ENCODE peak calls at places on chromosomes 13 and 19, in seven cellular contexts. B is GM23338; S is psoas muscle; Y is IMR-90; T is aorta; K is CD4-positive, alpha-beta T cell; M is AG04450. L is an unnamed sample.

GRCh38 chr19:17847538-17848366 is at the start of gene JAK3:
- DNase-seq in M (no peak), Y (peak), S (no peak), B (peak), K (peak), T (peak), L (peak)

GRCh38 chr13:51848674-51849073 is 3.7 kb upstream of the TMEM272 start:
- DNase-seq in T (no peak), B (no peak), Y (peak), S (no peak), K (no peak), M (no peak), L (no peak)

GRCh38 chr13:92512852-92513251 is 713.8 kb upstream of the GPC6 start:
- DNase-seq in S (no peak), M (no peak), T (no peak), B (no peak), Y (no peak), K (no peak), L (no peak)

GRCh38 chr19:8302357-8302691 is 5.8 kb downstream of the CD320 start:
- DNase-seq in S (peak), T (peak), B (no peak), M (no peak), Y (no peak), K (no peak), L (peak)

GRCh38 chr19:32469796-32470195 is 64.2 kb downstream of the DPY19L3 start:
- DNase-seq in Y (peak), S (no peak), K (no peak), M (no peak), T (no peak), B (no peak), L (no peak)

GRCh38 chr19:2602391-2603181 is 99.9 kb downstream of the GNG7 start:
- DNase-seq in S (peak), Y (peak), K (no peak), M (peak), T (peak), B (peak), L (peak)

GRCh38 chr13:43289458-43290255 is 266.3 kb downstream of the DNAJC15 start:
- DNase-seq in K (no peak), B (no peak), Y (peak), S (no peak), T (no peak), M (no peak), L (no peak)

GRCh38 chr19:45218426-45218825 is 26.8 kb downstream of the EXOC3L2 start:
- DNase-seq in B (peak), Y (no peak), M (no peak), T (no peak), K (no peak), S (no peak), L (no peak)

GRCh38 chr19:32862173-32862572 is 7.4 kb downstream of the SLC7A9 start:
- DNase-seq in T (no peak), B (no peak), S (no peak), M (no peak), K (no peak), Y (no peak), L (no peak)

GRCh38 chr13:41548031-41548430 is 90.7 kb downstream of the RGCC start:
- DNase-seq in S (no peak), K (no peak), M (no peak), Y (no peak), B (no peak), T (no peak), L (no peak)

GRCh38 chr13:104584481-104584880 is 1518.3 kb upstream of the SLC10A2 start:
- DNase-seq in B (no peak), M (no peak), Y (peak), S (no peak), K (no peak), T (no peak), L (no peak)

GRCh38 chr13:114007566-114007965 is 33.7 kb upstream of the C13orf46 start:
- DNase-seq in T (peak), B (no peak), K (no peak), S (peak), M (no peak), Y (no peak), L (peak)

GRCh38 chr19:18499055-18499775 is 22.7 kb downstream of the ELL start:
- DNase-seq in B (no peak), M (no peak), S (no peak), Y (no peak), T (no peak), K (no peak), L (no peak)

GRCh38 chr19:31666126-31666525 is 316.9 kb upstream of the TSHZ3 start:
- DNase-seq in B (no peak), T (no peak), Y (no peak), S (no peak), M (no peak), K (no peak), L (no peak)

GRCh38 chr13:91349992-91350911 is 2.8 kb downstream of the MIR17HG start:
- DNase-seq in M (no peak), S (no peak), T (no peak), B (no peak), Y (no peak), K (no peak), L (no peak)

GRCh38 chr19:41154060-41154459 is 39.0 kb upstream of the CYP2S1 start:
- DNase-seq in M (no peak), Y (no peak), K (no peak), B (no peak), T (no peak), S (no peak), L (no peak)

GRCh38 chr13:32037471-32037870 is 5.9 kb downstream of the FRY start:
- DNase-seq in M (no peak), K (no peak), Y (no peak), T (no peak), S (no peak), B (no peak), L (no peak)

GRCh38 chr13:32086791-32087441 is 55.3 kb downstream of the FRY start:
- DNase-seq in K (no peak), T (no peak), M (no peak), B (no peak), Y (no peak), S (no peak), L (no peak)

GRCh38 chr13:47679391-47679790 is 321.7 kb downstream of the SUCLA2 start:
- DNase-seq in M (no peak), S (no peak), T (no peak), Y (peak), K (no peak), B (no peak), L (no peak)

GRCh38 chr13:33286143-33286542 is 588 bp upstream of the STARD13 start:
- DNase-seq in T (no peak), B (peak), M (no peak), K (no peak), S (no peak), Y (no peak), L (no peak)

GRCh38 chr19:49890349-49891311 is 6.1 kb downstream of the IL4I1 start:
- DNase-seq in K (peak), S (no peak), B (peak), T (no peak), Y (no peak), M (no peak), L (no peak)

GRCh38 chr19:5669212-5669611 is 11.1 kb downstream of the MICOS13 start:
- DNase-seq in M (no peak), Y (no peak), B (no peak), S (no peak), T (no peak), K (no peak), L (peak)
- H3K27ac ChIP-seq in M (no peak), Y (no peak), B (no peak), S (no peak), T (no peak), K (no peak), L (no peak)

GRCh38 chr19:58058428-58058827 is 654 bp upstream of the ZNF135 start:
- DNase-seq in T (peak), B (peak), K (no peak), M (no peak), Y (no peak), S (no peak), L (no peak)
- H3K27ac ChIP-seq in T (no peak), B (peak), K (no peak), M (no peak), Y (no peak), S (peak), L (peak)

GRCh38 chr19:3785938-3786824 is at the start of gene MATK:
- DNase-seq in B (peak), K (no peak), M (no peak), S (no peak), Y (no peak), T (no peak), L (no peak)
- H3K27ac ChIP-seq in B (no peak), K (no peak), M (no peak), S (no peak), Y (no peak), T (no peak), L (no peak)

GRCh38 chr13:110236831-110237261 is 70.1 kb downstream of the COL4A1 start:
- DNase-seq in B (no peak), T (no peak), M (no peak), K (no peak), Y (no peak), S (peak), L (peak)

GRCh38 chr13:110238795-110239194 is 68.2 kb downstream of the COL4A1 start:
- DNase-seq in T (no peak), B (no peak), Y (no peak), M (no peak), S (peak), K (no peak), L (no peak)

GRCh38 chr13:110234532-110234931 is 72.4 kb downstream of the COL4A1 start:
- DNase-seq in K (no peak), S (no peak), T (no peak), B (no peak), Y (no peak), M (no peak), L (no peak)

GRCh38 chr13:110237895-110238294 is 69.1 kb downstream of the COL4A1 start:
- DNase-seq in S (no peak), T (no peak), B (no peak), Y (no peak), K (no peak), M (no peak), L (no peak)

DNA sequence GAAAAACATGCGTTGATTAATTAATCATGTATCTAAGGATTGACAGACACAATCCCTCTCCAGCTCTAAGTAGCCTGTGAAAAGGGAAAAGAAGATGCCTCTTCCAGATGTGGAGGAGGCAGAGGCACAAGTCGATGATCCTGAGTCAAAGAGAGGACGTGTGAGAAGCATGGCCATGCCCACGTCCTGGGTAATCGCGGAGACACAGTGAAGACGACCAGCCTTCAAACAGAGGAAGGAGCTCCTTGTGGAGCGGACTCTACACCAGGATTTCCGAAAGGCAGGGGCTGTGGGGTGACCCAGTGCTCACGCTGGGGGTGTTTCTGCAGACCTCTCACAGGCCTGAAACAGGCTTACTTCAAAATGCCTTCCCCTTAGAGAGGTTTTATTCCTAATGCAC is 70.5 kb downstream of the COL4A1 start:
- DNase-seq in S (peak), Y (no peak), T (no peak), M (no peak), K (no peak), B (no peak), L (no peak)
- H3K27ac ChIP-seq in S (peak), Y (no peak), T (peak), M (no peak), K (no peak), B (no peak), L (peak)

DNA sequence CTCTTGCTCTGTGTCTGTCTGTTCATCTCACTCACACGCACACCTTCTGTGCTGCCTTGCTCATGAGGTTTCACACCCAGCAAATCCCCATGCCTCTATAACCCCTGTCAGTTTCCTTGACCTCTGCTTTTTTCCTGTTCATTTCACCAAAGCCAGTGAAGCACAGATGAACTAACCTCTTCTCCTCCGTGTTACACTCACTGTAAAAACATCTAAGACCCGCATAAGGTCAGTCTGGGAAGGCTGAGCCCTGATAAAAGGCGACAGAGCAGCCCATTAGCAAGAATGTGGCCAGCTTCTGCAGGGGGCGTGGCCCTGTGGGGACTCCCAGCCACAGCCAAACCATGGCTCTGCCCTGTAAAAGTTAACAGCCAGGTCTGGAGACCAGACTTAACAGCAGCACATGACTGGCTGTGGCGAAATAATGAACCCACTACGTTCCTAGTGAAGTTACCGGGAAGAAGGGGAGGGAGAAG is 42.8 kb upstream of the NPAS1 start:
- DNase-seq in K (no peak), T (no peak), M (no peak), Y (peak), S (peak), B (peak), L (peak)
- H3K27ac ChIP-seq in K (no peak), T (peak), M (peak), Y (peak), S (peak), B (peak), L (peak)

DNA sequence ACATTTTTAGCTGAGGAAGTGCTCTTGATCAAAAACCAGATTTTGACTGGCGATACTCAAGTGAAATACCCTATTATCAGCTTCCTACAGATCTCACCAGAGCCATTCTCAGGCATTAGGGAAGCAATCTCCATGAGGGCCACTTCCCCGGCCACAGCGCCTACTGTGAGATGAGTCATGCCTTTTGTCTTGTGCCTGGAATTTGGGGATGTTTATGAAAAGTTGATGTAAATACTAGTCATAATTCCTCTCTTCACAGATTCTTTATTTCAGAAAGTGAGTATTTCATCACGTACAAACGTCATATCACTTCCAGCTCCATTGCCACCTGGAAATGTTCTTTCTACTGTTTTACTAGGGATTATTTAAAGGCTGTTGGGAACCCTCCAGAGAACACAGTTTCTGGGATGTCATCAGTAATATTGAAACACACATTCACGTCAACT is 25.3 kb upstream of the SLC46A3 start:
- DNase-seq in M (no peak), B (peak), Y (peak), K (no peak), T (no peak), S (no peak), L (no peak)
- H3K27ac ChIP-seq in M (no peak), B (peak), Y (no peak), K (no peak), T (no peak), S (no peak), L (peak)

GRCh38 chr13:21060827-21061076 is 634 bp downstream of the LATS2 start:
- DNase-seq in M (no peak), S (peak), K (no peak), Y (no peak), T (peak), B (peak), L (peak)
- H3K27ac ChIP-seq in M (peak), S (peak), K (no peak), Y (peak), T (peak), B (peak), L (peak)

DNA sequence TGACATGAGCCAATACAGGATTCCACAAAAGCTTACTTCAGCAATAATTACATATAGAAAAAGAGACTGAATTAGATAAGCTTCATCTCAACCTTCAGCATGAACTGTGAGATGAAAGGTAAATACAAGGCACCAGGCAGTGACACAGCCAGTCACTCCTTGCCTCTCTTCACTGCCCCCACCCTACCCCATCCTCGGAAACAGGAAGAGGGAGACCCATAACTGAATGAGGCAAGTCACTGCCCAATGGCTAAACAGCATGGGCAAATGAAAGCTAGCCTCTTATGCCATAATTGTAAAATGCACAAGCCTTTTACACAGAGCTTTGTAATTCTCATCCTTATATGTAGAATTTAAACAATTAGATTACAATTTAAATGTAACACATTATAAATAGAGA is 1.7 kb downstream of the ZNF160 start:
- DNase-seq in K (no peak), Y (peak), B (peak), S (no peak), T (no peak), M (no peak), L (no peak)
- H3K27ac ChIP-seq in K (no peak), Y (no peak), B (no peak), S (no peak), T (no peak), M (no peak), L (peak)

GRCh38 chr19:16144216-16144581 is 714 bp downstream of the HSH2D start:
- DNase-seq in T (no peak), B (no peak), M (no peak), S (no peak), K (no peak), Y (no peak), L (no peak)
- H3K27ac ChIP-seq in T (no peak), B (no peak), M (no peak), S (no peak), K (peak), Y (no peak), L (no peak)

GRCh38 chr19:4234142-4234861 is 5.0 kb downstream of the EBI3 start:
- DNase-seq in T (no peak), S (no peak), Y (no peak), B (no peak), M (no peak), K (no peak), L (no peak)
- H3K27ac ChIP-seq in T (no peak), S (no peak), Y (no peak), B (no peak), M (no peak), K (no peak), L (no peak)

L was measured in left ventricle myocardium inferior.